ENCODE peak calls at places on chromosome 15, in ten cellular contexts. W is CD4-positive, alpha-beta T cell; U is right cardiac atrium; K is left lobe of liver; T is stimulated activated effector memory CD8-positive, alpha-beta T cell treated with anti-CD3 and anti-CD28 coated beads, Interleukin-12 subunit alpha, Interleukin-12 subunit beta, amount 100 ng/mL, for 72 hours; H is K562; S is body of pancreas; O is Right ventricle myocardium inferior; G is omental fat pad; I is heart left ventricle. M is an unnamed sample.

GRCh38 chr15:31366169-31366734 is 39.6 kb downstream of the KLF13 start:
- ATAC-seq in W (no peak), U (peak), K (peak), T (no peak), H (no peak), S (peak), O (peak), G (peak), I (peak), M (peak)

GRCh38 chr15:80174017-80174746 is 21.4 kb downstream of the FAH start:
- ATAC-seq in W (no peak), U (peak), K (peak), T (no peak), H (no peak), S (no peak), O (peak), G (peak), I (peak), M (peak)

GRCh38 chr15:72341361-72341760 is 21.4 kb upstream of the CELF6 start:
- ATAC-seq in W (no peak), U (no peak), K (no peak), T (no peak), H (peak), S (no peak), O (no peak), G (no peak), I (no peak), M (no peak)

GRCh38 chr15:82197734-82198594 is 64.6 kb downstream of the EFL1 start:
- ATAC-seq in W (peak), U (peak), K (peak), T (peak), H (peak), S (peak), O (peak), G (peak), I (peak), M (peak)

GRCh38 chr15:89837830-89838178 is 23.2 kb upstream of the ANPEP start:
- ATAC-seq in W (no peak), U (no peak), K (no peak), T (no peak), H (no peak), S (peak), O (no peak), G (no peak), I (peak), M (no peak)

GRCh38 chr15:45091161-45091560 is 22.8 kb downstream of the DUOX2 start:
- ATAC-seq in W (no peak), U (no peak), K (no peak), T (no peak), H (peak), S (no peak), O (no peak), G (no peak), I (no peak), M (peak)

GRCh38 chr15:93190238-93190637 is 101.2 kb upstream of the RGMA start:
- ATAC-seq in W (no peak), U (no peak), K (no peak), T (no peak), H (no peak), S (no peak), O (no peak), G (no peak), I (no peak), M (no peak)

GRCh38 chr15:84947947-84948830 is 33.5 kb upstream of the PDE8A start:
- ATAC-seq in W (no peak), U (peak), K (no peak), T (no peak), H (no peak), S (peak), O (peak), G (peak), I (peak), M (peak)

GRCh38 chr15:74520407-74520806 is 20.6 kb upstream of the ARID3B start:
- ATAC-seq in W (no peak), U (no peak), K (no peak), T (no peak), H (no peak), S (no peak), O (no peak), G (no peak), I (no peak), M (no peak)

M was measured in gastroesophageal sphincter.